ENCODE peak calls at places on chromosomes 1 and 21, in four cellular contexts. P is AG09309; U is activated CD8-positive, alpha-beta T cell treated with anti-CD3 and anti-CD28 coated beads for 36 hours; T is K562. M is an unnamed sample.

GRCh38 chr1:115411388-115412063 is 73.5 kb upstream of the NGF start:
- DNase-seq in P (no peak), U (peak; percentile 1), T (no peak), M (no peak)

GRCh38 chr1:247118946-247119446 is 14.8 kb upstream of the ZNF669 start:
- DNase-seq in P (no peak), U (peak; percentile 70), T (peak; percentile 52), M (peak; percentile 54)

GRCh38 chr1:156146006-156146748 is 7.2 kb upstream of the SEMA4A start:
- DNase-seq in P (peak; percentile 90), U (peak; percentile 68), T (peak; percentile 66), M (no peak)

GRCh38 chr1:180966744-180967536 is 54.2 kb downstream of the KIAA1614 start:
- DNase-seq in P (no peak), U (no peak), T (no peak), M (no peak)

GRCh38 chr1:43284711-43285110 is 670 bp downstream of the C1orf210 start:
- DNase-seq in P (no peak), U (no peak), T (no peak), M (no peak)

GRCh38 chr1:103108525-103109150 is 316 bp upstream of the COL11A1 start:
- DNase-seq in P (no peak), U (no peak), T (no peak), M (peak; percentile 53)

GRCh38 chr1:231091853-231092301 is 51.8 kb upstream of the FAM89A start:
- DNase-seq in P (no peak), U (peak; percentile 60), T (peak; percentile 67), M (peak; percentile 71)

GRCh38 chr1:113073457-113073950 is 506 bp downstream of the LRIG2 start:
- DNase-seq in P (peak; percentile 13), U (no peak), T (peak; percentile 74), M (peak; percentile 74)

GRCh38 chr1:181423301-181423918 is 59.9 kb upstream of the CACNA1E start:
- DNase-seq in P (peak; percentile 5), U (peak; percentile 69), T (peak; percentile 45), M (peak; percentile 64)

GRCh38 chr21:38082936-38083335 is 166.7 kb upstream of the KCNJ6 start:
- DNase-seq in P (no peak), U (no peak), T (no peak), M (no peak)

GRCh38 chr1:61056674-61057439 is 25.5 kb upstream of the NFIA start:
- DNase-seq in P (no peak), U (peak; percentile 49), T (peak; percentile 59), M (peak; percentile 34)

GRCh38 chr21:34668803-34669148 is at the start of gene CLIC6:
- DNase-seq in P (no peak), U (no peak), T (no peak), M (peak; percentile 33)

GRCh38 chr1:185349556-185349955 is 32.5 kb upstream of the IVNS1ABP start:
- DNase-seq in P (no peak), U (no peak), T (no peak), M (no peak)

GRCh38 chr1:202205523-202206190 is 12.1 kb downstream of the LGR6 start:
- DNase-seq in P (no peak), U (no peak), T (no peak), M (peak; percentile 45)

GRCh38 chr1:48402619-48403018 is 69.4 kb downstream of the SPATA6 start:
- DNase-seq in P (no peak), U (no peak), T (no peak), M (no peak)

GRCh38 chr1:3161130-3161840 is 92.3 kb downstream of the PRDM16 start:
- DNase-seq in P (no peak), U (peak; percentile 5), T (no peak), M (no peak)

GRCh38 chr1:51622455-51622913 is 5.6 kb downstream of the OSBPL9 start:
- DNase-seq in P (no peak), U (peak; percentile 42), T (peak; percentile 70), M (no peak)

GRCh38 chr21:31342328-31342727 is 1.7 kb downstream of the TIAM1 start:
- DNase-seq in P (no peak), U (no peak), T (no peak), M (no peak)

GRCh38 chr1:17187065-17187464 is 17.9 kb upstream of the PADI1 start:
- DNase-seq in P (no peak), U (no peak), T (no peak), M (no peak)

GRCh38 chr1:247906504-247907047 is 11.2 kb downstream of the OR2W3 start:
- DNase-seq in P (no peak), U (peak; percentile 38), T (no peak), M (no peak)

GRCh38 chr1:211420389-211420788 is 71.6 kb downstream of the RD3 start:
- DNase-seq in P (no peak), U (peak; percentile 48), T (no peak), M (no peak)

GRCh38 chr1:52659356-52659755 is 26.4 kb downstream of the SHISAL2A start:
- DNase-seq in P (no peak), U (peak; percentile 71), T (no peak), M (no peak)

GRCh38 chr1:155860939-155861496 is 1.7 kb downstream of the SYT11 start:
- DNase-seq in P (no peak), U (no peak), T (no peak), M (no peak)

GRCh38 chr1:35044406-35044805 is 12.7 kb upstream of the ZMYM6 start:
- DNase-seq in P (no peak), U (no peak), T (no peak), M (no peak)

GRCh38 chr21:31459457-31459856 is 115.4 kb upstream of the TIAM1 start:
- DNase-seq in P (no peak), U (no peak), T (peak; percentile 45), M (peak; percentile 26)

GRCh38 chr1:177959793-177960515 is 9.9 kb downstream of the SEC16B start:
- DNase-seq in P (peak; percentile 4), U (no peak), T (no peak), M (no peak)

GRCh38 chr1:151325646-151326429 is 1.4 kb downstream of the PI4KB start:
- DNase-seq in P (no peak), U (no peak), T (no peak), M (no peak)

GRCh38 chr1:246573481-246573880 is 7.2 kb downstream of the CNST start:
- DNase-seq in P (no peak), U (no peak), T (no peak), M (no peak)

GRCh38 chr1:153422450-153423068 is 6.2 kb downstream of the S100A7A start:
- DNase-seq in P (peak; percentile 13), U (peak; percentile 78), T (peak; percentile 65), M (peak; percentile 76)

GRCh38 chr1:21117159-21117953 is 59.3 kb downstream of the EIF4G3 start:
- DNase-seq in P (no peak), U (no peak), T (no peak), M (no peak)

GRCh38 chr1:19067187-19067911 is 110.9 kb upstream of the IFFO2 start:
- DNase-seq in P (no peak), U (no peak), T (no peak), M (peak; percentile 35)
- TF ChIP-seq CTCF in P (no peak), U (no peak), T (no peak), M (no peak)

GRCh38 chr1:18635833-18636671 is 5.4 kb downstream of the PAX7 start:
- DNase-seq in P (no peak), U (peak; percentile 34), T (no peak), M (peak; percentile 10)
- TF ChIP-seq CTCF in P (no peak), U (peak; percentile 20), T (no peak), M (no peak)

DNA sequence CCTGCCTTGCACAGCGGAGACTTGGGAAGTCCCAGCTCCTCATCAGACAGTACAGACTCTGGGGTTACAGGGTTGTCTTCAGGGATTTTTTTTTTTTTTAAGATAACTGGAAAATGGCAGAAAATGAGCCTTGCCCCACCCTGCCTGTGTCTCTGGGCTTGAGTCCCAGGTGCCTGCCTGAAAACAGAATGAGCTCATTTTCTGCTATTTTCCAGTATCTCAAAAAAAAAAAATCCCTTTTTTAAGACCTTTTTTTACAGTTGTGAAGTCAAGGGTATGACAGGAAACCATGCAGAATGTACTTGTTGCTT is 10.1 kb downstream of the SLX9 start:
- DNase-seq in P (no peak), U (no peak), T (no peak), M (no peak)
- TF ChIP-seq CTCF in P (no peak), U (peak; percentile 57), T (no peak), M (peak; percentile 1)

GRCh38 chr1:234120327-234120944 is 216.0 kb downstream of the SLC35F3 start:
- DNase-seq in P (no peak), U (no peak), T (no peak), M (no peak)
- TF ChIP-seq CTCF in P (no peak), U (no peak), T (no peak), M (no peak)

GRCh38 chr1:85240174-85240601 is 19.3 kb downstream of the C1orf52 start:
- DNase-seq in P (no peak), U (peak; percentile 46), T (no peak), M (no peak)
- TF ChIP-seq CTCF in P (peak; percentile 40), U (peak; percentile 46), T (peak; percentile 43), M (no peak)

GRCh38 chr1:93004566-93005251 is 43.4 kb upstream of the DIPK1A start:
- DNase-seq in P (no peak), U (no peak), T (no peak), M (no peak)

GRCh38 chr1:93000751-93001175 is 39.5 kb upstream of the DIPK1A start:
- DNase-seq in P (no peak), U (no peak), T (no peak), M (no peak)

GRCh38 chr1:93000291-93000690 is 39.0 kb upstream of the DIPK1A start:
- DNase-seq in P (no peak), U (no peak), T (no peak), M (peak; percentile 36)

GRCh38 chr1:93003981-93004380 is 42.7 kb upstream of the DIPK1A start:
- DNase-seq in P (no peak), U (no peak), T (no peak), M (no peak)

GRCh38 chr1:93001893-93002292 is 40.6 kb upstream of the DIPK1A start:
- DNase-seq in P (no peak), U (no peak), T (no peak), M (no peak)
- TF ChIP-seq CTCF in P (no peak), U (no peak), T (peak; percentile 35), M (no peak)

GRCh38 chr1:187042538-187042937 is 213.8 kb downstream of the PLA2G4A start:
- DNase-seq in P (no peak), U (no peak), T (no peak), M (no peak)
- TF ChIP-seq CTCF in P (no peak), U (no peak), T (no peak), M (no peak)

DNA sequence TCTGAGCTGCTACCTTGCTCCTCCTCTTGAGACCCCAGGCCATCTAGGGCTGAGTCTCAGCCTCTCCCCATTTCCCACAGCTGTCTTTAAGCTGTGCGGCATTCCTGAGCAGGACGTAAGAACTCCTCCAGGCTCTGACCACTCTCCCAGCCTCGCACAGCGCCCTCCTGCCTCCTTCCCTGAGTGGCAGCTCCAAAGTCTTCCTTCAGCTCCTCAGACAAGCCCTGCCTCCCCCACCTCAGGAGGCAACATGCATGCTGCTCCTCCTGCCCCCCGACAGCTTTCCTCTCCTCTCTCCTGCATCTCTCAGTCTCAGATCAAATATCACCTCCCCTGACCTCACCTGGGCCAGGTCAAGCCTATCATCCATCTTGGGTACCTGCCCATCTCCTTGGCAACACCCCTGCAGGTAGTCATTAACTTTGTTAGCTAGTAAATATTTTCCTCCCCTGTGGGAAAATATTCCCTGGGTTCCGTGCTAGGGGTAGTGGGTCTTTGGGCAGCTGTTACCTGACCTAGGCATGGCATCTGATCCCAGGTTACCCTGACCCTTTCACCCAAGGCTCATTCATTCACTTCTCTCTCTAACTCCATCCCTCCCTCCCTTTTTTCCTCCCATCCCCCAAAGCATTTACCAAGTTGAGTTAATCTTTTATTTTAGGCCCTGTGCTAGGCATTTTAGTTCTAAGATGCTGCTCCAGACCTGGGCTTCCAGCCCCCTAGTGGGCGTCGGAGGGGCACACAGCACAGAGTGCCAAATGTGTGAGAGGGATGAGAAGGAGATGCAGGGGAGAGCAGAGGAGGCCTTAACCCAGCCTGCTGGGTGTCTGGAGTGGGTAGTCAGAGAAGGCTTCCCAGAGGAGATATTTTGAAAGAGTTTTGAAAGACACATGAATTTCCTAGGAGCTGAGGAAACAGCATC is 419.9 kb downstream of the PTPRU start:
- DNase-seq in P (no peak), U (peak; percentile 9), T (peak; percentile 35), M (peak; percentile 20)
- TF ChIP-seq CTCF in P (peak; percentile 52), U (peak; percentile 22), T (peak; percentile 58), M (peak; percentile 70)